ENCODE peak calls at places on chromosomes 7 and 10, in five cellular contexts. C is Panc1; V is H9; S is CD4-positive, alpha-beta T cell; M is spleen. G is an unnamed sample.

GRCh38 chr7:1897076-1897860 is 227.2 kb downstream of the ELFN1 start:
- DNase-seq in C (no peak), V (no peak), S (no peak), M (no peak), G (no peak)

GRCh38 chr10:58220769-58221448 is 46.8 kb downstream of the IPMK start:
- DNase-seq in C (no peak), V (no peak), S (no peak), M (no peak), G (no peak)

GRCh38 chr7:106018566-106019338 is 55.7 kb downstream of the CDHR3 start:
- DNase-seq in C (no peak), V (no peak), S (no peak), M (no peak), G (no peak)

GRCh38 chr10:22927661-22928403 is at the start of gene ARMC3:
- DNase-seq in C (peak; percentile 20), V (peak; percentile 92), S (peak; percentile 67), M (peak; percentile 84), G (peak; percentile 28)

GRCh38 chr10:96096958-96097357 is 33.1 kb upstream of the ZNF518A start:
- DNase-seq in C (no peak), V (no peak), S (no peak), M (no peak), G (no peak)

GRCh38 chr10:114000461-114000860 is 43.2 kb upstream of the ADRB1 start:
- DNase-seq in C (no peak), V (no peak), S (no peak), M (no peak), G (no peak)

GRCh38 chr10:91251430-91252056 is 31.1 kb downstream of the PCGF5 start:
- DNase-seq in C (peak; percentile 33), V (no peak), S (peak; percentile 51), M (peak; percentile 16), G (peak; percentile 9)

GRCh38 chr10:119940487-119940886 is 48.0 kb downstream of the SEC23IP start:
- DNase-seq in C (no peak), V (no peak), S (no peak), M (no peak), G (peak; percentile 38)

GRCh38 chr7:77395543-77395942 is 20.6 kb downstream of the GSAP start:
- DNase-seq in C (no peak), V (no peak), S (no peak), M (no peak), G (no peak)

GRCh38 chr10:57849726-57850357 is 417.9 kb downstream of the IPMK start:
- DNase-seq in C (peak; percentile 5), V (no peak), S (no peak), M (no peak), G (no peak)

GRCh38 chr10:71804067-71804466 is 30.7 kb upstream of the VSIR start:
- DNase-seq in C (no peak), V (no peak), S (no peak), M (peak; percentile 11), G (no peak)

GRCh38 chr7:919924-920341 is 34.5 kb downstream of the ADAP1 start:
- DNase-seq in C (no peak), V (no peak), S (peak; percentile 1), M (peak; percentile 72), G (no peak)

GRCh38 chr7:150756858-150757257 is 19.6 kb downstream of the GIMAP5 start:
- DNase-seq in C (no peak), V (no peak), S (peak; percentile 34), M (no peak), G (no peak)

GRCh38 chr10:59678884-59679301 is 30.8 kb downstream of the SLC16A9 start:
- DNase-seq in C (no peak), V (no peak), S (no peak), M (no peak), G (peak; percentile 99)

GRCh38 chr10:131571845-131572244 is 260.3 kb upstream of the TCERG1L start:
- DNase-seq in C (no peak), V (no peak), S (no peak), M (no peak), G (no peak)

GRCh38 chr7:128104109-128104742 is 73.0 kb upstream of the LRRC4 start:
- DNase-seq in C (no peak), V (no peak), S (no peak), M (peak; percentile 86), G (no peak)

GRCh38 chr10:44180321-44181154 is 204.4 kb downstream of the CXCL12 start:
- DNase-seq in C (no peak), V (no peak), S (no peak), M (no peak), G (no peak)

GRCh38 chr10:44253769-44254462 is 131.0 kb downstream of the CXCL12 start:
- DNase-seq in C (no peak), V (no peak), S (no peak), M (no peak), G (peak; percentile 47)

GRCh38 chr10:1247598-1248261 is 191.5 kb downstream of the WDR37 start:
- DNase-seq in C (no peak), V (peak; percentile 15), S (no peak), M (peak; percentile 51), G (no peak)

GRCh38 chr10:118767297-118768040 is 12.7 kb upstream of the CACUL1 start:
- DNase-seq in C (no peak), V (no peak), S (no peak), M (no peak), G (no peak)

GRCh38 chr10:14571866-14572507 is 202.7 kb downstream of the FAM107B start:
- DNase-seq in C (no peak), V (peak; percentile 23), S (peak; percentile 65), M (peak; percentile 81), G (no peak)

GRCh38 chr7:92720604-92721350 is 115.6 kb downstream of the CDK6 start:
- DNase-seq in C (no peak), V (no peak), S (no peak), M (no peak), G (no peak)

GRCh38 chr10:97673736-97674525 is 13.1 kb downstream of the AVPI1 start:
- DNase-seq in C (no peak), V (no peak), S (no peak), M (no peak), G (peak; percentile 26)

GRCh38 chr7:99648843-99649242 is 31.0 kb downstream of the CYP3A5 start:
- DNase-seq in C (no peak), V (no peak), S (no peak), M (no peak), G (no peak)

GRCh38 chr7:139697031-139697430 is 80.8 kb downstream of the HIPK2 start:
- DNase-seq in C (no peak), V (no peak), S (no peak), M (no peak), G (no peak)

GRCh38 chr10:88794731-88795130 is 7.8 kb upstream of the LIPM start:
- DNase-seq in C (no peak), V (no peak), S (no peak), M (no peak), G (no peak)

GRCh38 chr7:105139381-105139780 is 125.4 kb downstream of the KMT2E start:
- DNase-seq in C (no peak), V (no peak), S (no peak), M (no peak), G (no peak)

GRCh38 chr7:44153948-44154335 is 12.8 kb upstream of the MYL7 start:
- DNase-seq in C (no peak), V (no peak), S (no peak), M (no peak), G (no peak)

GRCh38 chr7:135509839-135510602 is at the start of gene CNOT4:
- DNase-seq in C (peak; percentile 83), V (peak; percentile 98), S (peak; percentile 97), M (peak; percentile 99), G (peak; percentile 91)

GRCh38 chr7:135508853-135509588 is 881 bp downstream of the CNOT4 start:
- DNase-seq in C (no peak), V (peak; percentile 28), S (peak; percentile 5), M (no peak), G (peak; percentile 35)

GRCh38 chr7:135512135-135512887 is 2.4 kb upstream of the CNOT4 start:
- DNase-seq in C (peak; percentile 59), V (no peak), S (no peak), M (no peak), G (peak; percentile 26)

GRCh38 chr7:135509589-135509838 is 388 bp downstream of the CNOT4 start:
- DNase-seq in C (no peak), V (no peak), S (no peak), M (no peak), G (no peak)

DNA sequence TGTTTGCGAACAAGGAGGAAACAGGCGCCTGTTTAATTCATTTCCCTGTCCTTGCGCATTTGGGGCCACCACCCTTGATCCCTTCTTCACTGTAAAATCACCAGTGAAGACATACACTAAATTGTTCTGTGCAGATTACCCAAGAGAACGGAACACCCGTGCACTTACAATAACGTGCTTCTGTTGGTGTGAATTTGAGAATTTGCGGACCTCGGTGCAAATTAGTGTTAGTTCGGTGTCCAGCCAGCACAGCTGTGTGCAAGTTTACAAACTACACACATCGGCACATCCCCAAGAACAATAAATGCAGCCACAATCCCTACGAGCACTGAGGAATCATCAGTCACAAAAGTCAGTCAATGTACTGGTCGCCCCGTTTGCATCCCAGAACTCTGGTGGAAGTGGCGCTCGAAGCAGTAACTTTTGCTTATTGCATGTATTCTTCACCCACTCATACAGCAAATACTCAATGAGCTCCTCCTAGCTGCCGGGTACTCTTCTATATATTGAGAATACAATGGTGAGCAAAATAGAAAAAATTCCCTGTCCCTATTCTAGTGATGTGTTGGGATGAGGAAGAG is 791 bp upstream of the CNOT4 start:
- DNase-seq in C (peak; percentile 46), V (peak; percentile 32), S (no peak), M (no peak), G (no peak)
- TF ChIP-seq CTCF in C (peak; percentile 37), V (no peak), S (no peak), M (no peak), G (peak; percentile 39)

DNA sequence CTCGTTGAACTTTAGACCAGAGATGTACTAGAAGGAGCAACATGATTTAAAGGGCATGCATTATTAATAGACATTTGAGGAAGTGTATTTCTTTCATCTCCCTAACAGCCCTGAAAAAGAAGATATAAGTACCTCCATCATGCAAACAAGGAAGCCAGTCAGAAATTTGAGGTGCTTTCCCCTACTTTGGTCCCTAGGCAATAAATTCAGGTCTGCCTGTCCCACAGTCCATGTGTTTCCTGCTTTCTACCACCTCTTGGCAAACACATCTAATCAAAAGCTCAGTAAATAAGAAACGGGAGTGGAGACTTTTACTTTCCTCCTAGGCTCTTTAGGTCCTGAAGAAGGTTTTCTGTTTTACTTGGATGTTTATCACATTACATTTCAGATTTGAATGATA is 5.2 kb upstream of the SEMA3C start:
- DNase-seq in C (no peak), V (no peak), S (no peak), M (no peak), G (no peak)
- H3K27ac ChIP-seq in C (peak overlapping the region; percentile 100), V (no peak overlapping the region), S (no peak overlapping the region), M (no peak overlapping the region), G (no peak overlapping the region)

GRCh38 chr10:94000638-94001420 is 7.1 kb downstream of the PLCE1 start:
- DNase-seq in C (no peak), V (no peak), S (no peak), M (no peak), G (no peak)
- H3K27me3 ChIP-seq in C (no peaks in the 10 kb centered on the region), V (peaks cover 5% of the 10 kb centered on the region), S (peaks cover 14% of the 10 kb centered on the region), M (no peaks in the 10 kb centered on the region), G (peaks cover 57% of the 10 kb centered on the region)

GRCh38 chr7:101674439-101674838 is 45.3 kb upstream of the MYL10 start:
- DNase-seq in C (no peak), V (no peak), S (no peak), M (no peak), G (no peak)
- TF ChIP-seq CTCF in C (no peak), V (no peak), S (no peak), M (no peak), G (no peak)

GRCh38 chr7:142817506-142817905 is 37.4 kb upstream of the EPHB6 start:
- DNase-seq in C (no peak), V (no peak), S (no peak), M (no peak), G (no peak)
- H3K27ac ChIP-seq in C (no peak overlapping the region), V (no peak overlapping the region), S (no peak overlapping the region), M (no peak overlapping the region), G (no peak overlapping the region)

GRCh38 chr7:50303894-50304157 is 690 bp upstream of the IKZF1 start:
- DNase-seq in C (no peak), V (no peak), S (no peak), M (peak; percentile 93), G (no peak)
- H3K27me3 ChIP-seq in C (peaks cover 51% of the 10 kb centered on the region), V (peaks cover 18% of the 10 kb centered on the region), S (no peaks in the 10 kb centered on the region), M (peaks cover 9% of the 10 kb centered on the region), G (peaks cover 80% of the 10 kb centered on the region)

G was measured in foreskin keratinocyte.